ENCODE peak calls at places on chromosomes 6 and 20, in five cellular contexts. N, U, R, E and Z are unnamed samples.
A peak's percentile ranks its signal among the peaks of the same experiment; 100 is the strongest.

GRCh38 chr6:1127129-1127528 is 184.8 kb upstream of the FOXQ1 start:
- DNase-seq in R (no peak), E (no peak), N (no peak), U (no peak), Z (no peak)

GRCh38 chr6:160750276-160750689 is 48.2 kb downstream of the PLG start:
- DNase-seq in U (no peak), R (no peak), N (no peak), E (peak; percentile 48), Z (no peak)

GRCh38 chr6:63821442-63821841 is 185.8 kb downstream of the PHF3 start:
- DNase-seq in E (no peak), N (no peak), R (no peak), U (no peak), Z (no peak)

GRCh38 chr6:31076611-31077010 is 35.8 kb downstream of the C6orf15 start:
- DNase-seq in U (no peak), E (no peak), R (no peak), N (no peak), Z (no peak)

GRCh38 chr6:16514249-16514648 is 247.0 kb downstream of the ATXN1 start:
- DNase-seq in R (peak; percentile 36), E (peak; percentile 26), N (no peak), U (no peak), Z (no peak)

GRCh38 chr20:48648482-48649051 is 179.2 kb downstream of the PREX1 start:
- DNase-seq in R (no peak), U (no peak), N (no peak), E (no peak), Z (no peak)

GRCh38 chr6:136063095-136063494 is 187.0 kb downstream of the MTFR2 start:
- DNase-seq in N (no peak), R (no peak), E (no peak), U (no peak), Z (no peak)

GRCh38 chr6:103140308-103141027 is 1719.3 kb downstream of the HACE1 start:
- DNase-seq in U (no peak), N (no peak), R (no peak), E (no peak), Z (no peak)

GRCh38 chr20:63176448-63177133 is 39.3 kb downstream of the YTHDF1 start:
- DNase-seq in R (no peak), U (no peak), E (no peak), N (no peak), Z (no peak)

GRCh38 chr20:39381598-39381997 is 419.5 kb downstream of the DHX35 start:
- DNase-seq in E (no peak), U (no peak), R (no peak), N (no peak), Z (no peak)

GRCh38 chr20:58048096-58048702 is 180.3 kb downstream of the ANKRD60 start:
- DNase-seq in U (peak; percentile 53), N (peak; percentile 34), E (peak; percentile 17), R (no peak), Z (peak; percentile 57)

GRCh38 chr6:37239511-37239910 is 18.1 kb upstream of the TBC1D22B start:
- DNase-seq in E (no peak), U (no peak), R (no peak), N (no peak), Z (no peak)

GRCh38 chr6:12051861-12052368 is 39.8 kb downstream of the HIVEP1 start:
- DNase-seq in N (no peak), U (no peak), R (no peak), E (no peak), Z (no peak)

GRCh38 chr20:45010399-45010828 is 44.1 kb downstream of the STK4 start:
- DNase-seq in E (no peak), N (no peak), U (no peak), R (no peak), Z (no peak)

GRCh38 chr6:131062245-131063027 is 609 bp downstream of the EPB41L2 start:
- DNase-seq in R (no peak), N (no peak), E (no peak), U (no peak), Z (no peak)

GRCh38 chr6:150069707-150070106 is 786 bp upstream of the ULBP3 start:
- DNase-seq in R (no peak), U (no peak), E (no peak), N (no peak), Z (no peak)

GRCh38 chr6:25179051-25179778 is 100.0 kb upstream of the CARMIL1 start:
- DNase-seq in E (no peak), R (no peak), U (no peak), N (no peak), Z (no peak)

GRCh38 chr6:89117285-89118108 is at the start of gene SRSF12:
- DNase-seq in E (no peak), U (peak; percentile 19), N (no peak), R (no peak), Z (no peak)

GRCh38 chr6:130215526-130215925 is 7.2 kb downstream of the SAMD3 start:
- DNase-seq in E (no peak), N (no peak), R (no peak), U (no peak), Z (no peak)

GRCh38 chr6:2491137-2491536 is 245.7 kb upstream of the GMDS start:
- DNase-seq in U (no peak), R (no peak), E (no peak), N (no peak), Z (no peak)

GRCh38 chr6:148435386-148435785 is 92.7 kb downstream of the SASH1 start:
- DNase-seq in U (no peak), E (no peak), R (no peak), N (no peak), Z (no peak)

GRCh38 chr6:129617986-129618385 is 92.0 kb downstream of the ARHGAP18 start:
- DNase-seq in R (no peak), N (no peak), E (no peak), U (no peak), Z (no peak)

GRCh38 chr6:75114795-75115194 is 91.1 kb downstream of the COL12A1 start:
- DNase-seq in R (no peak), U (no peak), N (no peak), E (no peak), Z (no peak)

GRCh38 chr20:36153754-36154695 is 515 bp upstream of the EPB41L1 start:
- DNase-seq in U (peak; percentile 89), E (peak; percentile 59), N (peak; percentile 80), R (peak; percentile 73), Z (no peak)

GRCh38 chr6:38572186-38572813 is 67.4 kb downstream of the BTBD9 start:
- DNase-seq in R (no peak), E (no peak), U (no peak), N (no peak), Z (no peak)

GRCh38 chr6:25424303-25424702 is 145.1 kb downstream of the CARMIL1 start:
- DNase-seq in R (no peak), U (no peak), E (no peak), N (no peak), Z (no peak)

GRCh38 chr6:11492444-11493300 is 44.9 kb upstream of the TMEM170B start:
- DNase-seq in E (no peak), U (no peak), N (no peak), R (no peak), Z (no peak)

GRCh38 chr6:44432726-44433125 is 45.2 kb downstream of the CDC5L start:
- DNase-seq in U (no peak), R (no peak), E (no peak), N (no peak), Z (no peak)

GRCh38 chr6:121760640-121761213 is 325.3 kb downstream of the GJA1 start:
- DNase-seq in E (no peak), R (no peak), U (no peak), N (no peak), Z (no peak)

GRCh38 chr6:170423814-170424633 is 117.5 kb downstream of the FAM120B start:
- DNase-seq in N (no peak), R (no peak), U (no peak), E (no peak), Z (peak; percentile 89)
- TF ChIP-seq CTCF in N (no peak), R (no peak), U (no peak), E (no peak), Z (no peak)

DNA sequence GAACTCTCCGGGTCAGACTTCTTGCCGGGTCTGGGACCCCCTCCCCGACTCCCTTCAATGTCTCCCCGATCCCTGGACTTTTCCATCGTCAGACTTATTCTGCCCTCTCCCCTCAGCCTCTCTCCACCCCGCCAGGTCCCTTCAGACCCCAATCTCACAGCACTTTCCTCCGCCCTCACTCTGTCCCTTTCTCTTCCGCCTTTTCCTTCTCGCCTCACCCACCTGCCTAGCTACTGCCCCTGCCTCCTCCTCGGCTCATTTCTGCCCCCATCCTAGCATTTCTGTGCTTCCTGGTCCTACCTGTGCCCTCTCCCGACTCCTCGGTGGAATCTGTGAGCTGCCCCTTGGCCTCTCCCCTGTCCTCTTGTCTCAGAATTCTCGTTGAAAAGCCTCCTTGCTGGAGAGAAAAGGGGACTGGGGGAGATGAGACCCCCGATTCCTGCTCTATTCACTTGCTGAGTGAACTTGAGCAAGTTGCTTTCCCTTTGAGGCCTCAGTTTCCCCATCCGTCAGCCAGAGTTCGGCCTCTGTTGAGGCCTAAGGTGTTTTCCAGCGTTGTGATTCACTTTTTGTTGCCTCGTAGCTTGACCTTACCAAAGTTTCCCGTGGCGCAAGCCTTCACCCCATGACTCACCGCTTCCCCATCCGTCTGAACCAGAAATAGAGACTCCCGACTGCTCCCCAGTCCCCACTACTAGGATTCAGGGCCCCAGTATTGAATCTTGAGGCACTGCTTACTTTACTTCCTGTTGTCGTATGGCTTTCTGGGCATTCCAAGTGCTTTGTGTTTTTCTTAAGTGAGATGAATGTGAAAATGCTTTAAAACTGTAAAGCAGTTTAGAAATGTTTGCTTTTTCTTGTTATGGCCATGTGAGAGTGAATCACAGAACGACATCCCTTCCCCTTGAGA is 870 bp downstream of the CHMP4B start:
- DNase-seq in U (peak; percentile 39), E (peak; percentile 61), N (peak; percentile 64), R (peak; percentile 68), Z (no peak)
- TF ChIP-seq POLR2A in U (no peak), E (no peak), N (no peak), R (no peak), Z (no peak)

GRCh38 chr20:2109425-2110210 is 8.0 kb downstream of the STK35 start:
- DNase-seq in U (no peak), R (peak; percentile 34), E (no peak), N (no peak), Z (no peak)
- H3K36me3 ChIP-seq in U (no peaks in the 10 kb centered on the region), R (peaks cover 7% of the 10 kb centered on the region), E (peaks cover 50% of the 10 kb centered on the region), N (no peaks in the 10 kb centered on the region), Z (no peaks in the 10 kb centered on the region)

GRCh38 chr6:34027939-34028441 is 117.9 kb downstream of the GRM4 start:
- DNase-seq in U (no peak), R (no peak), E (no peak), N (no peak), Z (no peak)

GRCh38 chr6:34025851-34026250 is 120.0 kb downstream of the GRM4 start:
- DNase-seq in U (no peak), R (no peak), E (no peak), N (no peak), Z (no peak)

GRCh38 chr6:34028691-34029360 is 117.1 kb downstream of the GRM4 start:
- DNase-seq in U (no peak), R (no peak), N (no peak), E (no peak), Z (no peak)

GRCh38 chr6:34029489-34030280 is 116.2 kb downstream of the GRM4 start:
- DNase-seq in E (no peak), R (no peak), N (no peak), U (no peak), Z (no peak)

DNA sequence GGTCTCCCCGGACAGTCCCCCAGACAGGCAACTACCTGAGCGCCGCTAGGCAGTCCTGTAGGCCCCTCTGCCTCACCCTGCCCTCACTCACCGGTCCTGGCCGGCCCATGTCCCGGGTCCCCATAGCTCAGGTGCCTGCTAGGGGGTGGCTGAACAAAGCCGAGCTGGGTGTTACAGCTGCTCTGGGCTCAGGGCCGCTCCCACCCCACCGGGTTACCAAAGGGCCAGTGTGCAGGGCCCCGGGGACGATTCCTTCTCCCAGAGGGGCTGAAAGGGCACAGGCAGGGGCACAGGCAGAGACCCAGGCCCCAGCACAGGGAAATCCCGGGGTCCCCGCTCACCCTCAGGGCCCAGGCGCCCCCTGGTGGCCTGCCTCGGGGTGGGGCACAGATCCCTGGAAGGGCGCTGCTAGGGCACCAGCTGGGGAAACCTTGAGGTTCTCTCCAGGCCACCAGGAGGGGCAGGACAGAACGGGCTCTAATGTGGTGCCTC is 118.4 kb downstream of the GRM4 start:
- DNase-seq in N (no peak), U (peak; percentile 39), R (peak; percentile 7), E (peak; percentile 86), Z (no peak)
- TF ChIP-seq CTCF in N (peak; percentile 82), U (peak; percentile 93), R (peak; percentile 27), E (peak; percentile 89), Z (peak; percentile 69)